ENCODE peak calls at places on chromosome 10, in six cellular contexts. A is adrenal gland, Z is ovary, P is neuronal stem cell, Q is pancreas, F is breast epithelium. T is an unnamed sample. For H3K36me3, H3K4me1 and H3K9me3, the result is how much of the 10 kb centered on the place peaks cover.

GRCh38 chr10:128435811-128436210 is 309.6 kb upstream of the MKI67 start:
- DNase-seq in A (no peak), F (no peak), Z (no peak), P (no peak), Q (no peak), T (no peak)

GRCh38 chr10:88979153-88979562 is 11.4 kb upstream of the FAS start:
- DNase-seq in A (peak), F (peak), P (no peak), Q (no peak), Z (peak), T (no peak)

GRCh38 chr10:123356101-123356500 is 201.9 kb downstream of the BUB3 start:
- DNase-seq in Q (no peak), F (no peak), A (no peak), Z (no peak), P (no peak), T (no peak)

GRCh38 chr10:10977978-10978377 is 39.7 kb upstream of the CELF2 start:
- DNase-seq in A (no peak), P (no peak), Q (no peak), Z (no peak), F (no peak), T (no peak)

GRCh38 chr10:34178756-34179155 is 636.3 kb downstream of the PARD3 start:
- DNase-seq in A (no peak), Z (no peak), Q (no peak), F (no peak), P (no peak), T (no peak)

GRCh38 chr10:129852829-129853228 is 111.2 kb downstream of the EBF3 start:
- DNase-seq in A (no peak), P (no peak), F (no peak), Z (no peak), Q (no peak), T (no peak)

GRCh38 chr10:112951349-112952281 is 1.6 kb downstream of the TCF7L2 start:
- DNase-seq in Z (peak), F (peak), A (peak), P (peak), Q (peak), T (peak)

GRCh38 chr10:72692057-72692891 is at the start of gene MCU:
- DNase-seq in P (peak), Z (peak), F (peak), A (peak), Q (peak), T (peak)

GRCh38 chr10:22599048-22599561 is 115.3 kb downstream of the PIP4K2A start:
- DNase-seq in Z (no peak), P (no peak), A (no peak), F (no peak), Q (no peak), T (no peak)

GRCh38 chr10:80137926-80138325 is 5.4 kb downstream of the PLAC9 start:
- DNase-seq in A (no peak), P (no peak), Z (no peak), F (no peak), Q (no peak), T (no peak)

DNA sequence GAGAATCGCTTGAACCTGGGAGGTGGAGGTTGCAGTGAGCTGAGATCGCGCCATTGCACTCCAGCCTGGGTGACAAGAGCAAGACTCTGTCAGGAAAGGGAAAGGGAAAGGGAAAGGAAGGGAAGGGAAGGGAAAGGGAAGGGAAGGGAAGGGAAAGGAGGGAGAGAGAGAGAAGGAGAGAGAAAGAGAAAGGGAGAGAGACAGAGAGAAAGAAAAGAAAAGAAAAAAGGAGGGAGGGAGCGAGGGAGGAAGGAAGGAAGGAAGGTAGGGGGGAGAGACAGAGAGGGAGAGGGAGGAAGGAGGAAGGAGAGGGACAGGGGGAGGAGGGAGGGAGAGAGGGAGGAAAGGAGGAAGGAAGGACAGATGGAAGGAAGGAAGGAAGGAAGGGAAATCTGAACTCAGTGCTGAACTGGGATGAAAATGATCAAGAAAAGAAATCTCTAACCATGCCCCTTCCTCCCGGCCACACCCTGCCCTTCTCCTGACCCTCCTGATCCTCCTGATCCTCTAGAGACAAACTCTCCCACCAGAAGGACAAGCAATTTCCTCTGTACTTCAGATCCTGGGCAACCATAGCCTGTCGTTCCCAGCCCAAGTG is 32.3 kb downstream of the NMT2 start:
- DNase-seq in Z (no peak), P (no peak), A (no peak), F (no peak), Q (no peak), T (no peak)
- H3K36me3 ChIP-seq in Z (under half), P (half or more), A (under half), F (under half), Q (under half), T (under half)

GRCh38 chr10:8063935-8064334 is 9.4 kb downstream of the GATA3 start:
- DNase-seq in Q (no peak), F (no peak), A (no peak), Z (no peak), P (no peak), T (no peak)
- H3K4me1 ChIP-seq in Q (under half), F (under half), A (under half), Z (under half), P (under half), T (under half)

DNA sequence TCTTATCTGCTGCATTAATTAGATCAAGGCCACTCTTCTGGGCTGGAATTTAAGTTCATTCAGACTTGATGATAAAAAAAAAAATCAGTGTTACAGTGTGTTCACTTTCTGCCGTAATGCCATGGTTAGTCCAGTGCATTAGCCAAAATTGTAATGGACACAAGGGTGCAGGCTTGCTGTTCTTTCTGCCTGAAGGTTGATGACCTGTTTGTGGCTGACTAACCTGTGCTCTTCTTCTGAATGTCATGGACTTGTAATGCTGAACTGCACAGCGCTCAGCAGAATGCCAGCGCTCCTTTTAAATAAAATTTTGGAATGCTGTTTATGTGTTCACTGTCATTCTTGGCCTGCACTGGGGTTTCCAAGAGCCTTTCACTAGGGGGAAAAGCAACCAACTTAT is 323.2 kb downstream of the ZNF248 start:
- DNase-seq in P (no peak), F (no peak), Q (no peak), A (peak), Z (no peak), T (no peak)
- H3K9me3 ChIP-seq in P (under half), F (under half), Q (under half), A (under half), Z (under half), T (under half)

GRCh38 chr10:96608262-96608661 is 21.4 kb upstream of the TM9SF3 start:
- DNase-seq in Z (no peak), Q (no peak), F (no peak), P (no peak), A (no peak), T (no peak)

GRCh38 chr10:96610817-96611216 is 24.0 kb upstream of the TM9SF3 start:
- DNase-seq in P (no peak), Z (no peak), A (no peak), Q (no peak), F (no peak), T (no peak)

GRCh38 chr10:96608815-96609214 is 22.0 kb upstream of the TM9SF3 start:
- DNase-seq in A (no peak), Q (no peak), Z (no peak), F (no peak), P (peak), T (no peak)

GRCh38 chr10:96606946-96607345 is 20.1 kb upstream of the TM9SF3 start:
- DNase-seq in Z (no peak), P (no peak), A (no peak), Q (no peak), F (no peak), T (no peak)

DNA sequence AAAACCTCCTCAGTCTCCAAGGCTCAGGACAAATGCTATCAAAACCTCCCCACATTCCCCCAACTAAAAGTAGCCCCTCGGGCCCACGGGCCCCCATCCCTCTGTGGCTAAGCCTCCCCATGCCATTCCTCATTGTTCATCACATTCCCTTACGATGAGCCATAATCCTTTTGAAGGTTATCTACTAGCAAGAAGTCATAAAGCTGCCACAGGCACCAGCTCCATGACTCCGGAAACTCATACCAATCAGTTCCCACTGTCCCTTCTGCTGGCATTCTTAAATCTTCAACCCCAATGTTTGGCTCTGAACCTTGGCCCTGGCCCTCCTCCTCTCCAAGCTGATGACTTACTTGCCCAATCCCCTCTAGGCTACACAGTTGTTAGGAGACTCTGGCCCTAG is 19.4 kb upstream of the TM9SF3 start:
- DNase-seq in Q (no peak), P (no peak), Z (no peak), A (no peak), F (no peak), T (no peak)
- H3K36me3 ChIP-seq in Q (under half), P (under half), Z (under half), A (under half), F (under half), T (under half)

DNA sequence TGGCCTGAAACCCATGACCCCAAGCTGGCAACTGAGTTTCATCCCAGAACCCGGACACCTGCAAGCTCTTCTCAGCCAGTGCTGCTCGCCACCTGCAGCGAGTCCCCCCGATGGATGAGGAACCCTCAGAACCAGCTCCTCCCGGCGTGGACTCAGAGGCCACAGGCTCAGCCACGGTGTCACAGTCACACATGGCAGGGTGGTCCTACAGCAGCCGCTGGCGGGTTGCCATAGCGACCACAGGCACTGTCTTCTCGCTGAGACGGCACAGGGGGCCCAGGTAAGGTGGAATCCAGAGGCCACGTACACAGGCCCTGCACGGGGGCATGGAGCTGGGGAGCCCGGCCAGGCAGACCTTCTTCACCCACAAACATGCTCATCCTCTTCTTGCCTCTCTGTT is 53.4 kb downstream of the DPYSL4 start:
- DNase-seq in F (no peak), P (no peak), Q (peak), Z (no peak), A (no peak), T (no peak)
- H3K4me1 ChIP-seq in F (under half), P (under half), Q (under half), Z (under half), A (under half), T (under half)